ENCODE peak calls at places on chromosome 16, in four cellular contexts. U, N, E and X are unnamed samples.

GRCh38 chr16:72199938-72200337 is 28.0 kb upstream of the PMFBP1 start:
- DNase-seq in N (no peak), U (no peak), E (no peak), X (no peak)

GRCh38 chr16:35411156-35411555 is 1951.7 kb downstream of the TP53TG3F start:
- DNase-seq in E (no peak), U (no peak), N (no peak), X (no peak)

GRCh38 chr16:78480588-78480987 is 381.1 kb downstream of the WWOX start:
- DNase-seq in E (peak), U (no peak), N (no peak), X (no peak)

GRCh38 chr16:62738631-62739030 is 702.4 kb upstream of the CDH8 start:
- DNase-seq in N (no peak), E (no peak), U (no peak), X (no peak)

GRCh38 chr16:64356267-64356666 is 765.6 kb downstream of the CDH11 start:
- DNase-seq in U (no peak), N (no peak), E (no peak), X (no peak)

GRCh38 chr16:7140899-7141298 is 191.7 kb upstream of the RBFOX1 start:
- DNase-seq in N (no peak), U (no peak), E (no peak), X (no peak)

GRCh38 chr16:89616576-89617437 is 3.4 kb downstream of the DPEP1 start:
- DNase-seq in E (no peak), U (no peak), N (no peak), X (no peak)

GRCh38 chr16:6189216-6189615 is 1091.6 kb upstream of the EEF2KMT start:
- DNase-seq in N (no peak), E (no peak), U (no peak), X (no peak)

GRCh38 chr16:86505185-86505898 is 5.0 kb upstream of the FOXF1 start:
- DNase-seq in U (no peak), E (no peak), N (no peak), X (no peak)

GRCh38 chr16:23504076-23504452 is 6.2 kb downstream of the GGA2 start:
- DNase-seq in E (no peak), U (no peak), N (no peak), X (no peak)

GRCh38 chr16:35173295-35173694 is 1713.9 kb downstream of the TP53TG3F start:
- DNase-seq in N (no peak), E (no peak), U (no peak), X (no peak)

GRCh38 chr16:12565423-12565822 is 238.3 kb downstream of the CPPED1 start:
- DNase-seq in N (no peak), E (no peak), U (no peak), X (no peak)

GRCh38 chr16:16143038-16143763 is 80.1 kb downstream of the ABCC6 start:
- DNase-seq in U (peak), E (peak), N (peak), X (peak)

GRCh38 chr16:424033-424622 is 1.3 kb upstream of the RAB11FIP3 start:
- DNase-seq in N (peak), E (peak), U (no peak), X (no peak)

GRCh38 chr16:22348296-22348695 is 26.1 kb downstream of the CDR2 start:
- DNase-seq in N (no peak), U (no peak), E (no peak), X (no peak)

GRCh38 chr16:51818342-51818944 is 667.4 kb upstream of the SALL1 start:
- DNase-seq in U (no peak), N (no peak), E (peak), X (peak)

GRCh38 chr16:89693931-89694783 is 7.3 kb downstream of the SPATA2L start:
- DNase-seq in E (peak), U (no peak), N (no peak), X (no peak)

GRCh38 chr16:57479422-57480126 is 6.7 kb downstream of the DOK4 start:
- DNase-seq in N (no peak), E (peak), U (no peak), X (peak)

GRCh38 chr16:89481556-89481955 is 8.8 kb downstream of the ANKRD11 start:
- DNase-seq in E (no peak), N (no peak), U (no peak), X (no peak)

GRCh38 chr16:66274335-66275110 is 92.0 kb upstream of the CDH5 start:
- DNase-seq in U (no peak), N (peak), E (peak), X (no peak)

GRCh38 chr16:5633845-5634440 is 536.3 kb upstream of the EEF2KMT start:
- DNase-seq in U (peak), E (peak), N (peak), X (no peak)

GRCh38 chr16:69706256-69706974 is 19.9 kb downstream of the NQO1 start:
- DNase-seq in E (no peak), N (no peak), U (no peak), X (no peak)

GRCh38 chr16:55710466-55710865 is 54.7 kb downstream of the SLC6A2 start:
- DNase-seq in E (no peak), U (no peak), N (no peak), X (peak)

DNA sequence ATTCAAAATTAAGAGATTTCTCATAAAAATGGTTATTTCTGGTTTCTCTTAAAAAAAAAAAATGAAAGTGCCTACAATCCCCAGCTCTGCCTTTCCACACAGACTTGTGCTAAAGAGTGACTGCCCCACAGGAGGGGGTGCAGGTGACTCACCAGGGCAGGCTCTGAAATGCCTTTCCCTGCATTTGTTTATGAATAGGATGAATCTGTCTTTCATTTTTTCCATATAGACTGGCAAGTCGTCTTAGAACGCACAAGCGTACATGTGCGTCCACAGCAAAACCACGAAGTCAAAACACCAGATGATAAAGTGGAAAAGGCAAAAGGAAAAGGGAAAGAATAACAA is 271.6 kb downstream of the PHKB start:
- DNase-seq in E (no peak), U (no peak), N (peak), X (no peak)
- TF ChIP-seq JUN in E (no peak), U (no peak), N (no peak), X (no peak)

GRCh38 chr16:27417047-27417671 is 15.2 kb downstream of the IL21R start:
- DNase-seq in U (no peak), N (no peak), E (no peak), X (no peak)
- TF ChIP-seq JUN in U (no peak), N (no peak), E (no peak), X (no peak)

GRCh38 chr16:9820481-9821246 is 361.6 kb downstream of the GRIN2A start:
- DNase-seq in E (no peak), N (no peak), U (no peak), X (peak)
- TF ChIP-seq JUN in E (no peak), N (no peak), U (no peak), X (no peak)

GRCh38 chr16:1613240-1613639 is 1.1 kb downstream of the CRAMP1 start:
- DNase-seq in U (no peak), N (no peak), E (no peak), X (no peak)
- TF ChIP-seq JUN in U (no peak), N (no peak), E (no peak), X (no peak)